ENCODE peak calls at places on chromosomes 4 and X, in four cellular contexts. One of them, this sample, is unnamed.

GRCh38 chr4:170398228-170398627 is 308.5 kb upstream of the AADAT start:
- DNase-seq in neural progenitor cell: no peak
- DNase-seq in right cardiac atrium: no peak
- DNase-seq in GM23248: no peak
- DNase-seq in this sample: no peak

GRCh38 chrX:50814701-50815476 is 895 bp upstream of the SHROOM4 start:
- DNase-seq in neural progenitor cell: no peak
- DNase-seq in right cardiac atrium: peak; percentile 55
- DNase-seq in GM23248: peak; percentile 52
- DNase-seq in this sample: peak; percentile 3

GRCh38 chr4:137032242-137032641 is 500.1 kb downstream of the PCDH18 start:
- DNase-seq in GM23248: peak; percentile 5
- DNase-seq in neural progenitor cell: no peak
- DNase-seq in right cardiac atrium: no peak
- DNase-seq in this sample: no peak

GRCh38 chrX:85084770-85085393 is 81.2 kb downstream of the APOOL start:
- DNase-seq in GM23248: peak; percentile 34
- DNase-seq in neural progenitor cell: peak; percentile 17
- DNase-seq in right cardiac atrium: no peak
- DNase-seq in this sample: no peak

GRCh38 chrX:18098704-18099103 is 122.0 kb downstream of the BEND2 start:
- DNase-seq in right cardiac atrium: peak; percentile 69
- DNase-seq in neural progenitor cell: peak; percentile 38
- DNase-seq in GM23248: no peak
- DNase-seq in this sample: no peak

GRCh38 chr4:125952631-125953030 is 637.9 kb downstream of the FAT4 start:
- DNase-seq in right cardiac atrium: no peak
- DNase-seq in neural progenitor cell: no peak
- DNase-seq in GM23248: no peak
- DNase-seq in this sample: no peak

GRCh38 chr4:186900232-186900900 is 176.7 kb upstream of the FAT1 start:
- DNase-seq in right cardiac atrium: no peak
- DNase-seq in neural progenitor cell: no peak
- DNase-seq in GM23248: peak; percentile 89
- DNase-seq in this sample: no peak

GRCh38 chrX:109839694-109840358 is 106.8 kb upstream of the ACSL4 start:
- DNase-seq in right cardiac atrium: no peak
- DNase-seq in GM23248: peak; percentile 25
- DNase-seq in neural progenitor cell: peak; percentile 52
- DNase-seq in this sample: no peak

GRCh38 chr4:52312722-52313121 is 261.6 kb downstream of the SPATA18 start:
- DNase-seq in right cardiac atrium: no peak
- DNase-seq in neural progenitor cell: no peak
- DNase-seq in GM23248: no peak
- DNase-seq in this sample: no peak

GRCh38 chrX:18406531-18407266 is 18.7 kb upstream of the CDKL5 start:
- DNase-seq in GM23248: peak; percentile 39
- DNase-seq in neural progenitor cell: no peak
- DNase-seq in right cardiac atrium: no peak
- DNase-seq in this sample: no peak

GRCh38 chr4:48190839-48191238 is 56.8 kb upstream of the TXK start:
- DNase-seq in GM23248: no peak
- DNase-seq in neural progenitor cell: no peak
- DNase-seq in right cardiac atrium: no peak
- DNase-seq in this sample: no peak

GRCh38 chrX:1248381-1249061 is 20.1 kb upstream of the CSF2RA start:
- DNase-seq in GM23248: peak; percentile 12
- DNase-seq in right cardiac atrium: no peak
- DNase-seq in neural progenitor cell: peak; percentile 97
- DNase-seq in this sample: no peak

GRCh38 chr4:110172972-110173371 is 25.4 kb downstream of the ELOVL6 start:
- DNase-seq in right cardiac atrium: no peak
- DNase-seq in GM23248: no peak
- DNase-seq in neural progenitor cell: no peak
- DNase-seq in this sample: peak; percentile 33

GRCh38 chrX:5959286-5959685 is 269.4 kb downstream of the NLGN4X start:
- DNase-seq in GM23248: no peak
- DNase-seq in right cardiac atrium: no peak
- DNase-seq in neural progenitor cell: no peak
- DNase-seq in this sample: no peak

GRCh38 chr4:128363966-128364365 is 76.4 kb upstream of the PGRMC2 start:
- DNase-seq in right cardiac atrium: no peak
- DNase-seq in neural progenitor cell: no peak
- DNase-seq in GM23248: no peak
- DNase-seq in this sample: no peak

GRCh38 chr4:89757154-89757723 is 79.7 kb downstream of the SNCA start:
- DNase-seq in neural progenitor cell: no peak
- DNase-seq in GM23248: no peak
- DNase-seq in right cardiac atrium: no peak
- DNase-seq in this sample: no peak

GRCh38 chr4:101184668-101185067 is 162.7 kb downstream of the PPP3CA start:
- DNase-seq in GM23248: no peak
- DNase-seq in right cardiac atrium: no peak
- DNase-seq in neural progenitor cell: peak; percentile 27
- DNase-seq in this sample: no peak

GRCh38 chrX:150934453-150934852 is 36.0 kb upstream of the CD99L2 start:
- DNase-seq in neural progenitor cell: peak; percentile 28
- DNase-seq in right cardiac atrium: no peak
- DNase-seq in GM23248: peak; percentile 85
- DNase-seq in this sample: no peak

GRCh38 chrX:73262991-73263390 is 48.3 kb upstream of the NAP1L2 start:
- DNase-seq in right cardiac atrium: no peak
- DNase-seq in GM23248: peak; percentile 20
- DNase-seq in neural progenitor cell: peak; percentile 20
- DNase-seq in this sample: no peak

GRCh38 chr4:174707277-174707676 is 121.8 kb downstream of the GLRA3 start:
- DNase-seq in neural progenitor cell: no peak
- DNase-seq in GM23248: no peak
- DNase-seq in right cardiac atrium: no peak
- DNase-seq in this sample: no peak

GRCh38 chr4:6454112-6454910 is 18.1 kb downstream of the PPP2R2C start:
- DNase-seq in GM23248: no peak
- DNase-seq in right cardiac atrium: no peak
- DNase-seq in neural progenitor cell: no peak
- DNase-seq in this sample: no peak

GRCh38 chr4:28229092-28229491 is 1368.5 kb downstream of the STIM2 start:
- DNase-seq in GM23248: peak; percentile 85
- DNase-seq in right cardiac atrium: no peak
- DNase-seq in neural progenitor cell: peak; percentile 62
- DNase-seq in this sample: no peak

GRCh38 chr4:27360651-27361347 is 500.2 kb downstream of the STIM2 start:
- DNase-seq in right cardiac atrium: no peak
- DNase-seq in GM23248: peak; percentile 81
- DNase-seq in neural progenitor cell: peak; percentile 78
- DNase-seq in this sample: no peak

GRCh38 chr4:59571805-59572430 is 1628.2 kb upstream of the ADGRL3 start:
- DNase-seq in right cardiac atrium: no peak
- DNase-seq in GM23248: no peak
- DNase-seq in neural progenitor cell: no peak
- DNase-seq in this sample: no peak

GRCh38 chrX:113986427-113986826 is 597.5 kb upstream of the HTR2C start:
- DNase-seq in GM23248: no peak
- DNase-seq in neural progenitor cell: no peak
- DNase-seq in right cardiac atrium: no peak
- DNase-seq in this sample: no peak

GRCh38 chrX:10077425-10078188 is 79.2 kb upstream of the CLCN4 start:
- DNase-seq in neural progenitor cell: no peak
- DNase-seq in GM23248: peak; percentile 71
- DNase-seq in right cardiac atrium: no peak
- DNase-seq in this sample: no peak

GRCh38 chrX:74431807-74432206 is 10.5 kb downstream of the SLC16A2 start:
- DNase-seq in neural progenitor cell: peak; percentile 13
- DNase-seq in right cardiac atrium: no peak
- DNase-seq in GM23248: no peak
- DNase-seq in this sample: no peak

GRCh38 chrX:133966199-133966598 is 19.2 kb downstream of the GPC3 start:
- DNase-seq in GM23248: no peak
- DNase-seq in neural progenitor cell: no peak
- DNase-seq in right cardiac atrium: no peak
- DNase-seq in this sample: no peak

GRCh38 chr4:126404549-126404948 is 1089.8 kb downstream of the FAT4 start:
- DNase-seq in GM23248: peak; percentile 17
- DNase-seq in neural progenitor cell: no peak
- DNase-seq in right cardiac atrium: no peak
- DNase-seq in this sample: no peak

DNA sequence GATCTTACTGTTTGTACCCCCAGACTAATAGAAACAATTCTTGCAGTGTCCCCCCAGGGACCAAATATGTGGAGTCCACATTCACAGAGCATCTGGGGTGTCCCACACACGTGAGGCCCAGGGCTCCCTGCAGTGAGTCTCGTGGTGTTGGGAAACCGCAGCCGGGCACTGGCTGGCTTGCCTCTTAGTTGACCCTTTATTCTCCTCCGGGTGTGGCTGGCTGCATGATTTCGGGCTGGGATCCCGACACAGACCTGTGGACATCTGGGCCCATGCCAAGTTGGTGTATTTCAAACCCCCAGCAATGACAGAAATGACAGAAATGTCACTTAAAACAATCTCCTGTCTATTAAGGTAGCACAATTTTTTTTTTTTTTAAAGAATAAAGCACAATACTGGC is 15.6 kb upstream of the CLDN24 start:
- DNase-seq in GM23248: no peak
- DNase-seq in neural progenitor cell: no peak
- DNase-seq in right cardiac atrium: no peak
- DNase-seq in this sample: peak; percentile 16
- H3K27ac ChIP-seq in GM23248: no peak overlapping the region
- H3K27ac ChIP-seq in neural progenitor cell: no peak overlapping the region
- H3K27ac ChIP-seq in right cardiac atrium: no peak overlapping the region
- H3K27ac ChIP-seq in this sample: no peak overlapping the region

GRCh38 chr4:99816611-99817309 is at the start of gene DAPP1:
- DNase-seq in right cardiac atrium: peak; percentile 46
- DNase-seq in GM23248: no peak
- DNase-seq in neural progenitor cell: no peak
- DNase-seq in this sample: no peak

GRCh38 chr4:99818661-99819060 is 2.0 kb downstream of the DAPP1 start:
- DNase-seq in neural progenitor cell: no peak
- DNase-seq in right cardiac atrium: no peak
- DNase-seq in GM23248: no peak
- DNase-seq in this sample: no peak

GRCh38 chr4:99811850-99812249 is 4.8 kb upstream of the DAPP1 start:
- DNase-seq in right cardiac atrium: no peak
- DNase-seq in GM23248: peak; percentile 52
- DNase-seq in neural progenitor cell: peak; percentile 59
- DNase-seq in this sample: no peak

GRCh38 chr4:99817310-99817885 is 771 bp downstream of the DAPP1 start:
- DNase-seq in right cardiac atrium: no peak
- DNase-seq in neural progenitor cell: no peak
- DNase-seq in GM23248: no peak
- DNase-seq in this sample: no peak

GRCh38 chr4:99815597-99816011 is 1.0 kb upstream of the DAPP1 start:
- DNase-seq in GM23248: peak; percentile 29
- DNase-seq in right cardiac atrium: no peak
- DNase-seq in neural progenitor cell: no peak
- DNase-seq in this sample: no peak
- H3K27ac ChIP-seq in GM23248: no peak overlapping the region
- H3K27ac ChIP-seq in right cardiac atrium: no peak overlapping the region
- H3K27ac ChIP-seq in neural progenitor cell: no peak overlapping the region
- H3K27ac ChIP-seq in this sample: no peak overlapping the region

GRCh38 chr4:100165809-100166208 is 24.5 kb downstream of the DDIT4L start:
- DNase-seq in GM23248: no peak
- DNase-seq in neural progenitor cell: peak; percentile 44
- DNase-seq in right cardiac atrium: no peak
- DNase-seq in this sample: no peak

GRCh38 chr4:100166297-100167034 is 23.8 kb downstream of the DDIT4L start:
- DNase-seq in right cardiac atrium: no peak
- DNase-seq in neural progenitor cell: no peak
- DNase-seq in GM23248: no peak
- DNase-seq in this sample: no peak

GRCh38 chr4:100170986-100171385 is 19.3 kb downstream of the DDIT4L start:
- DNase-seq in right cardiac atrium: no peak
- DNase-seq in neural progenitor cell: no peak
- DNase-seq in GM23248: peak; percentile 47
- DNase-seq in this sample: no peak

GRCh38 chr4:100169796-100170485 is 20.3 kb downstream of the DDIT4L start:
- DNase-seq in neural progenitor cell: no peak
- DNase-seq in GM23248: peak; percentile 74
- DNase-seq in right cardiac atrium: no peak
- DNase-seq in this sample: no peak

GRCh38 chr4:100168521-100168920 is 21.7 kb downstream of the DDIT4L start:
- DNase-seq in right cardiac atrium: no peak
- DNase-seq in GM23248: peak; percentile 71
- DNase-seq in neural progenitor cell: no peak
- DNase-seq in this sample: no peak
- H3K27ac ChIP-seq in right cardiac atrium: no peak overlapping the region
- H3K27ac ChIP-seq in GM23248: peak overlapping the region; percentile 57
- H3K27ac ChIP-seq in neural progenitor cell: no peak overlapping the region
- H3K27ac ChIP-seq in this sample: no peak overlapping the region

GRCh38 chr4:77009511-77010120 is 60.1 kb downstream of the SEPTIN11 start:
- DNase-seq in neural progenitor cell: no peak
- DNase-seq in right cardiac atrium: no peak
- DNase-seq in GM23248: no peak
- DNase-seq in this sample: no peak
- H3K27ac ChIP-seq in neural progenitor cell: no peak overlapping the region
- H3K27ac ChIP-seq in right cardiac atrium: no peak overlapping the region
- H3K27ac ChIP-seq in GM23248: peak overlapping the region; percentile 89
- H3K27ac ChIP-seq in this sample: no peak overlapping the region

GRCh38 chr4:37826282-37827029 is at the start of gene PGM2:
- DNase-seq in GM23248: peak; percentile 87
- DNase-seq in right cardiac atrium: peak; percentile 95
- DNase-seq in neural progenitor cell: peak; percentile 92
- DNase-seq in this sample: peak; percentile 98

GRCh38 chr4:37827030-37827705 is 682 bp downstream of the PGM2 start:
- DNase-seq in right cardiac atrium: peak; percentile 76
- DNase-seq in GM23248: peak; percentile 14
- DNase-seq in neural progenitor cell: no peak
- DNase-seq in this sample: peak; percentile 36

GRCh38 chr4:37828843-37829242 is 2.4 kb downstream of the PGM2 start:
- DNase-seq in right cardiac atrium: no peak
- DNase-seq in neural progenitor cell: no peak
- DNase-seq in GM23248: no peak
- DNase-seq in this sample: no peak

GRCh38 chr4:37827802-37828321 is 1.4 kb downstream of the PGM2 start:
- DNase-seq in neural progenitor cell: peak; percentile 66
- DNase-seq in right cardiac atrium: no peak
- DNase-seq in GM23248: no peak
- DNase-seq in this sample: no peak

DNA sequence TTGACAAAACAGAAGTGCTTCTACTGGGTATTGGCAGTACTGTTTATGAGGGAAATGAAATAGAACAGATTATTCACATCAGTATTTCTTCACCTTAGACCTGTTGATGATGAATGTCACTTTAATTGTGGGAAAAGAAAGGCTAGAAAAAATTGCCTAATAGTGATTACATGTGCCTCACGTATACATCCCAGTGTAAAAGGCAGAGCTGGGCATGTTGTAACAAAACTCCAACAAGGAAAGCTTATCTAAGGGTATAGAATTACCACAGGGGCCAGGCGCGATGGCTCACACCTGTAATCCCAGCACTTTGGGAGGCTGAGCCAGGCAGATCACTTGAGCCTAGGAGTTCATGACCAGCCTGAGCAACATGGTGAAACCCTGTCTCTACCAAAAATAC is 4.2 kb downstream of the PGM2 start:
- DNase-seq in GM23248: no peak
- DNase-seq in neural progenitor cell: no peak
- DNase-seq in right cardiac atrium: no peak
- DNase-seq in this sample: no peak
- H3K27ac ChIP-seq in GM23248: no peak overlapping the region
- H3K27ac ChIP-seq in neural progenitor cell: no peak overlapping the region
- H3K27ac ChIP-seq in right cardiac atrium: no peak overlapping the region
- H3K27ac ChIP-seq in this sample: no peak overlapping the region

This sample was measured in upper lobe of left lung.